ENCODE peak calls at places on chromosomes 11 and 22, in six cellular contexts. Y, E, M, D, A and Q are unnamed samples.

GRCh38 chr22:23240639-23241389 is 60.5 kb downstream of the BCR start:
- DNase-seq in Y (no peak), E (no peak), M (peak; percentile 45), D (no peak), A (no peak), Q (no peak)

GRCh38 chr11:75298191-75298590 is 53.3 kb downstream of the ARRB1 start:
- DNase-seq in Y (no peak), E (no peak), M (no peak), D (no peak), A (no peak), Q (no peak)

GRCh38 chr11:12361650-12362049 is 15.7 kb upstream of the PARVA start:
- DNase-seq in Y (no peak), E (no peak), M (no peak), D (no peak), A (no peak), Q (no peak)

GRCh38 chr11:87338046-87338639 is 300.4 kb downstream of the TMEM135 start:
- DNase-seq in Y (no peak), E (no peak), M (no peak), D (no peak), A (no peak), Q (no peak)

GRCh38 chr11:97965849-97966646 is 1054.7 kb upstream of the CNTN5 start:
- DNase-seq in Y (no peak), E (peak; percentile 6), M (no peak), D (peak; percentile 64), A (peak; percentile 3), Q (no peak)

GRCh38 chr11:69253028-69253427 is 40.9 kb upstream of the MYEOV start:
- DNase-seq in Y (no peak), E (peak; percentile 20), M (no peak), D (no peak), A (peak; percentile 23), Q (no peak)

GRCh38 chr11:83971063-83971462 is 684.9 kb upstream of the CCDC90B start:
- DNase-seq in Y (no peak), E (no peak), M (no peak), D (no peak), A (no peak), Q (no peak)

GRCh38 chr11:121099885-121100284 is 1.2 kb upstream of the TECTA start:
- DNase-seq in Y (no peak), E (no peak), M (no peak), D (no peak), A (no peak), Q (no peak)

GRCh38 chr11:101127699-101128570 is 1.7 kb downstream of the PGR start:
- DNase-seq in Y (no peak), E (no peak), M (peak; percentile 17), D (no peak), A (no peak), Q (no peak)

GRCh38 chr11:110513521-110514450 is 84.0 kb downstream of the FDX1 start:
- DNase-seq in Y (no peak), E (no peak), M (no peak), D (no peak), A (peak; percentile 43), Q (no peak)